ENCODE peak calls at places on chromosomes 11 and 22, in six cellular contexts. D, K, E, V, F and C are unnamed samples.

GRCh38 chr11:24134879-24135588 is 361.8 kb upstream of the LUZP2 start:
- DNase-seq in V (peak), K (no peak), E (no peak), D (no peak), F (peak), C (no peak)

GRCh38 chr11:12105471-12105870 is 4.9 kb upstream of the MICAL2 start:
- DNase-seq in V (no peak), E (no peak), D (no peak), F (no peak), K (no peak), C (no peak)

GRCh38 chr11:95586155-95586554 is 203.4 kb downstream of the FAM76B start:
- DNase-seq in F (no peak), K (no peak), D (no peak), V (no peak), E (no peak), C (no peak)

GRCh38 chr11:83115551-83115950 is 41.4 kb upstream of the PCF11 start:
- DNase-seq in E (no peak), D (no peak), V (no peak), F (no peak), K (no peak), C (no peak)

GRCh38 chr11:77171885-77172665 is 44.0 kb downstream of the MYO7A start:
- DNase-seq in V (no peak), K (peak), E (no peak), D (no peak), F (no peak), C (peak)

GRCh38 chr11:13965337-13965736 is 2.8 kb downstream of the SPON1 start:
- DNase-seq in V (no peak), K (no peak), E (no peak), F (no peak), D (no peak), C (no peak)

GRCh38 chr11:432501-433100 is 9.2 kb downstream of the ANO9 start:
- DNase-seq in D (no peak), F (no peak), E (no peak), K (no peak), V (no peak), C (no peak)

GRCh38 chr11:19093976-19094375 is 23.0 kb upstream of the ZDHHC13 start:
- DNase-seq in D (no peak), K (no peak), V (peak), E (no peak), F (peak), C (no peak)

GRCh38 chr11:102279641-102280170 is 37.6 kb upstream of the BIRC3 start:
- DNase-seq in F (peak), E (no peak), V (peak), D (peak), K (no peak), C (no peak)

GRCh38 chr22:48685767-48686166 is 1141.9 kb downstream of the BRD1 start:
- DNase-seq in K (no peak), E (no peak), V (no peak), D (no peak), F (no peak), C (no peak)
- TF ChIP-seq CTCF in K (no peak), E (no peak), V (no peak), D (no peak), F (no peak), C (no peak)

GRCh38 chr11:120666121-120666639 is 154.6 kb downstream of the GRIK4 start:
- DNase-seq in E (no peak), F (no peak), K (no peak), V (no peak), D (no peak), C (no peak)
- TF ChIP-seq CTCF in E (no peak), F (no peak), K (peak), V (no peak), D (no peak), C (no peak)

GRCh38 chr11:30333405-30333804 is 10.5 kb downstream of the ARL14EP start:
- DNase-seq in E (no peak), F (peak), K (no peak), V (peak), D (peak), C (no peak)
- TF ChIP-seq CTCF in E (peak), F (peak), K (no peak), V (peak), D (peak), C (peak)

GRCh38 chr11:68021167-68021787 is 9.2 kb upstream of the NDUFS8 start:
- DNase-seq in K (no peak), V (no peak), F (peak), E (no peak), D (no peak), C (no peak)
- TF ChIP-seq CTCF in K (no peak), V (peak), F (peak), E (peak), D (no peak), C (peak)

DNA sequence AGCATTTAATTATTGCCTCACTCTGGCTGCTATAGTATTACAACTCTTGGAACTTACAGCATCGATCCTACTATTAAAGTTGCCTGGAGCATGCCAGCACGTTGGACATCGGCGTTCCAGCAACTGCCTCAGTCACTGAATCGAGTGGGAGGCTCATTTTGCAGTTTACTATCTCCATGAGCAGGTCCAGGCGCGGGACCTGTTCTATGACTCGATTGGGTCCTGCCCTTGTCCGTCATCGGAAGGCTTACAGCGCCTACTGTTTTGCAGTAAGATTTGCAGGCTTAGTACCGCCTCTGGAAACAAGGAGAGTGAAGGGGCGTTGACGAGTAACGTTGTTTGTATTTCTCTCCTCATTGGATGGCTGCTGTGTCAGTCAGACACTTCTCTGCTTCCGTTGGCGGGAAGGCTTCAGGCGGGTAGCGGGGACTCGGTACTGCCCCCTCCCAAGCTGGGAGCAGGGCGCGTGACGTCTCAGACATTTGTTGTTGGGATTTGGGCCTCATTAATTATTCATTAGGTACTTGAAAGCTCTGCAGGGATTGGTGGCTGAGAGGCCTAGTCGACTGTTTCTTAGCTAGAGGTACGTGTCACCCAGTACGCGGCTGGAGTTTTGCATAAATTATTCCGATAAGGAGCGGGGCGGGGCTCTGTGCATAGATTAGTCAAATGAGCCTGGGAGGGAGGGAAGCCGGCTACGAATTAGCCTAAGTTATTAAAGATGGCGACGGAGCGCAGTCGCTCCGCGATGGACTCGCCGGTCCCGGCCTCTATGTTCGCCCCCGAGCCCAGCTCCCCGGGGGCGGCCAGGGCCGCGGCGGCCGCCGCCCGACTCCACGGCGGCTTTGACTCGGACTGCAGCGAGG is at the start of gene GTPBP1:
- DNase-seq in D (peak), V (peak), F (peak), K (peak), E (peak), C (peak)
- TF ChIP-seq CTCF in D (no peak), V (no peak), F (no peak), K (no peak), E (no peak), C (no peak)

GRCh38 chr11:86210898-86211297 is 33.7 kb upstream of the EED start:
- DNase-seq in D (no peak), E (no peak), F (no peak), K (no peak), V (no peak), C (no peak)

GRCh38 chr11:86212212-86212611 is 32.3 kb upstream of the EED start:
- DNase-seq in D (no peak), K (no peak), E (no peak), F (no peak), V (no peak), C (no peak)

GRCh38 chr11:86211619-86212018 is 32.9 kb upstream of the EED start:
- DNase-seq in E (no peak), D (no peak), K (no peak), F (peak), V (no peak), C (no peak)

GRCh38 chr11:86218125-86219081 is 26.1 kb upstream of the EED start:
- DNase-seq in K (peak), V (peak), D (peak), F (peak), E (no peak), C (no peak)

GRCh38 chr11:86214710-86215109 is 29.8 kb upstream of the EED start:
- DNase-seq in D (no peak), F (no peak), V (no peak), E (no peak), K (no peak), C (no peak)
- TF ChIP-seq CTCF in D (no peak), F (no peak), V (peak), E (no peak), K (peak), C (peak)

DNA sequence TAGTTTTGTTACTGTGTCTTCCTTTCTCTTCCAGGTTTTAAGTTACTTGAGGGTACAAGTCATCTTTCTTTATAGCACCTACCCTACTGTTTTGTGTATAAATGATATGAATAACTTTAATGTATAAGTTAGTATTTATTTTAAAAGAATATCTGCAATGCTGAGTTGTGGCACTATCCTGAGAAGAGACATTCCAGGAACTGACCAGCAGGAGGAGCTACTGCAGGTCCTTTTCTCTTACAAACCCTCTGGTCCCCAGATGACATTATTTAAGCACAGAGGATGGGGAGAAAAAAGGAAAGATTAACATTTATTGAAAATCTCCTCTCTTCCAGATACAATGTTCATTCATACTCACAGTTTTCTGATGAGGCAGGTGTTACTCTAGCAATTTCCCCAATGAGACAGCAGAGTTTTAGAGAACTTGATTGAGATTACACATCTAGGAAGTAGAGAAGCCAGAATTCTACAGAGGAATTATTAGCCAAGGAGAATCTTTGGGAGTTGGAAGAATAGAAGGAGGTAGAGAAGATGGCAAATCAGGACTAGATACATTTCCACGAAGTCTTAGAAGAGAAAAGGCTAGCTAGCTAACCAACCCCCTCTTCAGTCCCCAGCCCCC is 541.2 kb upstream of the API5 start:
- DNase-seq in E (no peak), V (peak), K (peak), D (no peak), F (no peak), C (no peak)
- TF ChIP-seq CTCF in E (peak), V (peak), K (no peak), D (peak), F (peak), C (peak)

DNA sequence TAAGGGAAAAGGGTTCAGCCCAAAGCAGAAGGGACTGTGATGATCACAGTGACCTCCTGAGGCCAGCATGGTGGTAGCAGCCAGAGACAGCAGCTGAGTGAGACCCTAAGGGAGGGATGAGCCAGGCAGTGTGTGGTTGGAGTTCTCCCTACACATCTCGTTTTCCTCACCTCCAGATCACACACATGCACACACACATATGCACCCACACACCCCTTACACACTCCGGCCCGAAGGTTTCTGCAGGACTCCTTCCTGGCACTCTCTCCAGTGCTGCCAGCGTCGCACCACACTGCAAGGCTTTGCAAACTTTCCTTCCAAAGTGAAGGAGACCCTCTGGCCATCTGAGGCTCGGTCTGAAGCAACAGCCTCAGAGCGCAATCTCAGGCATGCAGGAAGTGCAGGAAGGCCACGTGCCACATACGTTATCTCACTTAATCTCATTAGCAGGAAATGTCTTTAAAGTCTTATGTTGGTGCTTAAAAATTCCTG is 26.9 kb upstream of the TP53I11 start:
- DNase-seq in D (no peak), F (no peak), V (peak), E (no peak), K (no peak), C (peak)
- TF ChIP-seq CTCF in D (peak), F (peak), V (peak), E (peak), K (peak), C (peak)